ENCODE peak calls at places on chromosomes 4 and X, in eight cellular contexts. P, X, O, T, S, A, E and M are unnamed samples.
A peak's percentile ranks its signal among the peaks of the same experiment; 100 is the strongest.

GRCh38 chr4:184857446-184858121 is 31.8 kb upstream of the ACSL1 start:
- DNase-seq in P (no peak), X (no peak), O (no peak), T (no peak), S (no peak), A (no peak), E (no peak), M (no peak)

GRCh38 chr4:38099020-38099600 is 138.9 kb downstream of the PTTG2 start:
- DNase-seq in P (no peak), X (no peak), O (no peak), T (no peak), S (no peak), A (no peak), E (no peak), M (peak; percentile 50)

GRCh38 chrX:120310861-120311631 is at the start of gene TMEM255A:
- DNase-seq in P (peak; percentile 14), X (no peak), O (peak; percentile 50), T (no peak), S (no peak), A (no peak), E (peak; percentile 39), M (peak; percentile 21)

GRCh38 chrX:24398766-24399165 is 38.3 kb downstream of the SUPT20HL1 start:
- DNase-seq in P (no peak), X (no peak), O (no peak), T (peak; percentile 69), S (no peak), A (no peak), E (no peak), M (no peak)

GRCh38 chr4:111678466-111678865 is 466.8 kb upstream of the FAM241A start:
- DNase-seq in P (peak; percentile 75), X (no peak), O (no peak), T (no peak), S (no peak), A (no peak), E (no peak), M (peak; percentile 98)

GRCh38 chr4:17613761-17614415 is 553 bp upstream of the MED28 start:
- DNase-seq in P (peak; percentile 82), X (no peak), O (peak; percentile 36), T (no peak), S (peak; percentile 27), A (peak; percentile 77), E (peak; percentile 27), M (peak; percentile 93)

GRCh38 chr4:94841864-94842221 is 84.1 kb downstream of the BMPR1B start:
- DNase-seq in P (no peak), X (no peak), O (no peak), T (no peak), S (no peak), A (no peak), E (no peak), M (no peak)

GRCh38 chrX:43961699-43962098 is 11.5 kb downstream of the NDP start:
- DNase-seq in P (no peak), X (no peak), O (no peak), T (no peak), S (no peak), A (peak; percentile 62), E (peak; percentile 6), M (no peak)

GRCh38 chr4:115370490-115370889 is 257.1 kb upstream of the NDST4 start:
- DNase-seq in P (no peak), X (no peak), O (no peak), T (no peak), S (no peak), A (no peak), E (no peak), M (no peak)

GRCh38 chr4:56739104-56739777 is 58.1 kb upstream of the HOPX start:
- DNase-seq in P (no peak), X (no peak), O (no peak), T (no peak), S (no peak), A (peak; percentile 15), E (no peak), M (peak; percentile 44)

GRCh38 chr4:14719053-14719452 is 283.2 kb upstream of the CPEB2 start:
- DNase-seq in P (peak; percentile 75), X (no peak), O (no peak), T (no peak), S (no peak), A (peak; percentile 78), E (no peak), M (peak; percentile 48)

GRCh38 chr4:38328963-38329729 is 334.9 kb upstream of the KLF3 start:
- DNase-seq in P (no peak), X (no peak), O (no peak), T (no peak), S (no peak), A (peak; percentile 16), E (no peak), M (no peak)

GRCh38 chr4:81982846-81983540 is 390.8 kb downstream of the HNRNPD start:
- DNase-seq in P (no peak), X (no peak), O (no peak), T (no peak), S (no peak), A (no peak), E (peak; percentile 91), M (no peak)

GRCh38 chr4:169270156-169270809 is 473 bp downstream of the SH3RF1 start:
- DNase-seq in P (peak; percentile 43), X (no peak), O (peak; percentile 71), T (no peak), S (peak; percentile 65), A (peak; percentile 48), E (peak; percentile 65), M (peak; percentile 61)

GRCh38 chr4:99324978-99325377 is 3.8 kb upstream of the ADH1B start:
- DNase-seq in P (peak; percentile 17), X (no peak), O (no peak), T (no peak), S (no peak), A (no peak), E (no peak), M (peak; percentile 84)

GRCh38 chr4:7850489-7850888 is 89.2 kb downstream of the AFAP1 start:
- DNase-seq in P (no peak), X (no peak), O (peak; percentile 20), T (no peak), S (no peak), A (no peak), E (no peak), M (no peak)

GRCh38 chrX:148940411-148940996 is 440.1 kb downstream of the AFF2 start:
- DNase-seq in P (peak; percentile 37), X (no peak), O (no peak), T (no peak), S (no peak), A (no peak), E (no peak), M (no peak)

GRCh38 chr4:53620956-53621355 is 29.7 kb upstream of the LNX1 start:
- DNase-seq in P (no peak), X (no peak), O (peak; percentile 14), T (no peak), S (no peak), A (peak; percentile 45), E (no peak), M (no peak)

GRCh38 chr4:99723555-99724450 is 66.2 kb upstream of the C4orf54 start:
- DNase-seq in P (peak; percentile 85), X (peak; percentile 10), O (no peak), T (peak; percentile 53), S (no peak), A (peak; percentile 75), E (no peak), M (peak; percentile 64)

GRCh38 chr4:48290146-48290772 is 20.6 kb upstream of the TEC start:
- DNase-seq in P (no peak), X (peak; percentile 36), O (peak; percentile 7), T (no peak), S (no peak), A (peak; percentile 60), E (no peak), M (peak; percentile 52)

GRCh38 chrX:22171287-22172060 is 101.2 kb upstream of the CBLL2 start:
- DNase-seq in P (no peak), X (no peak), O (peak; percentile 3), T (no peak), S (no peak), A (peak; percentile 19), E (no peak), M (no peak)

GRCh38 chr4:134202557-134202956 is 968 bp upstream of the PABPC4L start:
- DNase-seq in P (peak; percentile 47), X (no peak), O (no peak), T (no peak), S (peak; percentile 34), A (peak; percentile 62), E (no peak), M (no peak)

GRCh38 chrX:20066968-20067708 is 49.6 kb downstream of the MAP7D2 start:
- DNase-seq in P (peak; percentile 57), X (peak; percentile 38), O (peak; percentile 26), T (no peak), S (peak; percentile 50), A (peak; percentile 73), E (peak; percentile 63), M (peak; percentile 69)
- H3K4me2 ChIP-seq in P (peak overlapping the region; percentile 11), X (peak overlapping the region; percentile 49), O (no peak overlapping the region), T (peak overlapping the region; percentile 52), S (no peak overlapping the region), A (peak overlapping the region; percentile 68), E (no peak overlapping the region), M (peak overlapping the region; percentile 67)

GRCh38 chrX:133415276-133416105 is at the start of gene GPC4:
- DNase-seq in P (peak; percentile 65), X (peak; percentile 57), O (peak; percentile 74), T (no peak), S (peak; percentile 45), A (peak; percentile 76), E (peak; percentile 48), M (peak; percentile 57)
- TF ChIP-seq EZH2 in P (no peak), X (no peak), O (no peak), T (no peak), S (no peak), A (no peak), E (no peak), M (no peak)

DNA sequence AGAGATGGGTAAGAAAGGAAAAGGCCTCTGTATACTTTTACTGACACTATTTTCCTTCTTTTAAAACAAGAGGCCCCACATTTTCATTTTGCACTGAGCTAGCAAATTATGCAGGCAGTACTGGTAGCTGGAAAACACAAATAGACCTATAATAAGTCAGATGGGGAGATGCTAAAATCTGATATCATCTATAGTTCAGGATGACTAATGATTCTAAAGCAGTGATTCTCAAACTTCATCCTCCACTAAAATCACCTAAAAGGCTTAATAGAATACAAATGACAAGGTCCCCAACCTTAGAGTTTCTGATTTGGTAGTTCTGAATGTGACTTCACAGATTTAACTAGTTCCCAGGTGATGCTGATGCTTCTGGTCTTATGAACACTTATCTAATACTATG is 247.3 kb upstream of the DIPK2B start:
- DNase-seq in P (no peak), X (no peak), O (no peak), T (no peak), S (no peak), A (peak; percentile 25), E (no peak), M (no peak)
- H3K4me2 ChIP-seq in P (no peak overlapping the region), X (no peak overlapping the region), O (no peak overlapping the region), T (no peak overlapping the region), S (no peak overlapping the region), A (no peak overlapping the region), E (no peak overlapping the region), M (no peak overlapping the region)

DNA sequence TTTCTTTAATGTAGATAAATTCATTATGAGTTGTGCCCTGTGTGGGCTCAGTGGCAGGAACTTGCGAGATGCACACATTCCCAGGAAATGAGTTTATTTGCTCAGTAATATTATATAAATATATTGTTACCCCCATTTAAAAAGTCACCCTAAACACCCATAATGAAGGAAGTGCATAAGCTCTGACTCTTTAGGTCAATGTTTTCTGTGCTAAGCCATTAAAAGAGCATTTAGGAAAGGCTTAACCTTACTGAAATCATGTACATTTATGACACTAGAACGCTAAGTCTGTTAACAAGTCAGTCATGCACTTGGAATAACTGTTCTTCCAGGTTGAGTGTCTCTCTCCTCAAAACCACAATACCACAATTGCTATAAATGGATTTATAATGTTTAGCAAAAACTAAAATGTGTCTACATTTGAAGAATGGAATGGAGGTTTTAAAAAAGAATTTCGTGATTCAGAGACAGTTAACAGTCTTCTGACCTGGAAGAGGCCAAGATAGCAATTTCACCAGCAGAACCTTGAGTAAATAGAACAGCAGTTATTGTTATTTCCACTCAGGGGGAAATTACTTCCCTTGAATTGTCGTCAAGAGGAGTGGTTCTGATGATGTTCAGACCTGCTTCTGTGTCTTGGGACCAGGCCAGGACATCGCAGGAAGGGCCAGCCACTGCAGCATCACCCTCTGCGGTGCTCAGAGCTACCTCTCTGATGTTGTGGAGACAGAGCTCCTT is 91.1 kb upstream of the VEGFC start:
- DNase-seq in P (peak; percentile 95), X (no peak), O (no peak), T (no peak), S (no peak), A (peak; percentile 93), E (no peak), M (peak; percentile 80)
- TF ChIP-seq EZH2 in P (no peak), X (no peak), O (no peak), T (no peak), S (no peak), A (no peak), E (no peak), M (no peak)